ENCODE peak calls at places on chromosomes 1 and 21, in four cellular contexts. E is uterus, I is body of pancreas, P is T-helper 1 cell. K is an unnamed sample.

GRCh38 chr1:19606817-19607706 is 37.0 kb upstream of the NBL1 start:
- DNase-seq in P (peak; percentile 53), E (no peak), I (no peak), K (no peak)

GRCh38 chr1:214566158-214567104 is 15.0 kb upstream of the PTPN14 start:
- DNase-seq in E (no peak), I (no peak), P (no peak), K (no peak)

GRCh38 chr1:226631229-226632000 is 82.9 kb downstream of the STUM start:
- DNase-seq in E (peak; percentile 15), P (no peak), I (no peak), K (no peak)

GRCh38 chr1:77407738-77408375 is 126.0 kb downstream of the AK5 start:
- DNase-seq in P (no peak), E (no peak), I (no peak), K (no peak)

GRCh38 chr1:57019240-57019805 is 53.5 kb upstream of the C8B start:
- DNase-seq in I (peak; percentile 15), P (no peak), E (no peak), K (peak; percentile 78)

GRCh38 chr1:41487729-41488598 is 3.5 kb upstream of the EDN2 start:
- DNase-seq in P (no peak), I (no peak), E (no peak), K (no peak)

GRCh38 chr1:234125283-234125682 is 220.8 kb downstream of the SLC35F3 start:
- DNase-seq in I (peak; percentile 37), P (peak; percentile 47), E (no peak), K (no peak)

GRCh38 chr1:203402609-203403337 is 51.9 kb upstream of the FMOD start:
- DNase-seq in E (no peak), P (no peak), I (no peak), K (no peak)

GRCh38 chr1:236083650-236084385 is 18.9 kb upstream of the NID1 start:
- DNase-seq in P (no peak), I (no peak), E (no peak), K (no peak)

GRCh38 chr1:93694833-93695232 is 13.2 kb upstream of the BCAR3 start:
- DNase-seq in I (no peak), P (no peak), E (no peak), K (no peak)

GRCh38 chr1:111615874-111616715 is 3.5 kb upstream of the RAP1A start:
- DNase-seq in I (no peak), P (peak; percentile 86), E (no peak), K (no peak)

GRCh38 chr1:9869831-9870251 is 40.2 kb downstream of the CTNNBIP1 start:
- DNase-seq in P (no peak), I (no peak), E (no peak), K (no peak)

GRCh38 chr1:204204944-204205343 is 8.7 kb upstream of the KISS1 start:
- DNase-seq in P (no peak), I (no peak), E (no peak), K (no peak)

GRCh38 chr1:160779662-160780397 is 16.1 kb upstream of the LY9 start:
- DNase-seq in E (no peak), P (no peak), I (peak; percentile 23), K (peak; percentile 26)

GRCh38 chr1:80155371-80155770 is 1148.8 kb upstream of the ADGRL4 start:
- DNase-seq in I (no peak), E (no peak), P (no peak), K (no peak)

GRCh38 chr1:54135436-54136120 is 17.2 kb downstream of the CDCP2 start:
- DNase-seq in P (no peak), I (no peak), E (no peak), K (no peak)

GRCh38 chr1:154772611-154773515 is 97.2 kb downstream of the KCNN3 start:
- DNase-seq in P (no peak), E (no peak), I (no peak), K (no peak)

GRCh38 chr1:210360852-210361477 is 32.3 kb downstream of the HHAT start:
- DNase-seq in P (peak; percentile 10), E (no peak), I (no peak), K (peak; percentile 63)

GRCh38 chr1:77538956-77539509 is 143.4 kb downstream of the ZZZ3 start:
- DNase-seq in P (no peak), I (peak; percentile 17), E (peak; percentile 56), K (no peak)

GRCh38 chr1:183577897-183578470 is 12.3 kb downstream of the NCF2 start:
- DNase-seq in I (no peak), E (no peak), P (no peak), K (no peak)

GRCh38 chr21:46154955-46155513 is 345 bp downstream of the FTCD start:
- DNase-seq in E (no peak), I (peak; percentile 4), P (no peak), K (no peak)

K was measured in cerebellar cortex.